ENCODE peak calls at places on chromosome 22, in four cellular contexts. One of them, this sample, is unnamed.

GRCh38 chr22:23231471-23232093 is 51.3 kb downstream of the BCR start:
- DNase-seq in H1: no peak
- DNase-seq in A549: no peak
- DNase-seq in K562: peak; percentile 60
- DNase-seq in this sample: no peak

GRCh38 chr22:38843716-38844660 is at the start of gene NPTXR:
- DNase-seq in H1: peak; percentile 71
- DNase-seq in K562: peak; percentile 83
- DNase-seq in A549: peak; percentile 40
- DNase-seq in this sample: peak; percentile 30

GRCh38 chr22:19477321-19478085 is 1.5 kb downstream of the UFD1 start:
- DNase-seq in H1: no peak
- DNase-seq in A549: no peak
- DNase-seq in K562: no peak
- DNase-seq in this sample: peak; percentile 7

GRCh38 chr22:44658371-44658953 is 43.5 kb upstream of the PRR5 start:
- DNase-seq in H1: no peak
- DNase-seq in K562: no peak
- DNase-seq in A549: no peak
- DNase-seq in this sample: no peak

GRCh38 chr22:26430600-26430999 is 1.5 kb downstream of the ASPHD2 start:
- DNase-seq in H1: no peak
- DNase-seq in K562: no peak
- DNase-seq in A549: no peak
- DNase-seq in this sample: no peak

GRCh38 chr22:27531782-27532530 is 269.6 kb downstream of the MN1 start:
- DNase-seq in H1: no peak
- DNase-seq in K562: no peak
- DNase-seq in A549: peak; percentile 9
- DNase-seq in this sample: no peak

GRCh38 chr22:23780146-23780748 is 6.5 kb upstream of the SMARCB1 start:
- DNase-seq in H1: no peak
- DNase-seq in K562: no peak
- DNase-seq in A549: no peak
- DNase-seq in this sample: no peak

GRCh38 chr22:47388331-47388730 is 625.9 kb downstream of the TBC1D22A start:
- DNase-seq in A549: no peak
- DNase-seq in K562: no peak
- DNase-seq in H1: no peak
- DNase-seq in this sample: no peak

GRCh38 chr22:27238935-27239510 is 562.5 kb downstream of the MN1 start:
- DNase-seq in K562: peak; percentile 12
- DNase-seq in A549: peak; percentile 91
- DNase-seq in H1: no peak
- DNase-seq in this sample: no peak

GRCh38 chr22:27094633-27095308 is 437.4 kb downstream of the MIAT start:
- DNase-seq in H1: no peak
- DNase-seq in A549: no peak
- DNase-seq in K562: no peak
- DNase-seq in this sample: no peak

GRCh38 chr22:44144046-44144569 is 36.6 kb upstream of the PARVG start:
- DNase-seq in H1: no peak
- DNase-seq in K562: no peak
- DNase-seq in A549: no peak
- DNase-seq in this sample: no peak

GRCh38 chr22:24474221-24474620 is 20.9 kb upstream of the UPB1 start:
- DNase-seq in K562: no peak
- DNase-seq in A549: peak; percentile 36
- DNase-seq in H1: no peak
- DNase-seq in this sample: peak; percentile 64

GRCh38 chr22:33631777-33632176 is 288.5 kb downstream of the LARGE1 start:
- DNase-seq in A549: no peak
- DNase-seq in K562: no peak
- DNase-seq in H1: no peak
- DNase-seq in this sample: peak; percentile 27

GRCh38 chr22:27220349-27220748 is 563.0 kb downstream of the MIAT start:
- DNase-seq in A549: no peak
- DNase-seq in K562: no peak
- DNase-seq in H1: no peak
- DNase-seq in this sample: no peak

GRCh38 chr22:36365020-36365411 is 22.8 kb downstream of the MYH9 start:
- DNase-seq in H1: no peak
- DNase-seq in A549: peak; percentile 89
- DNase-seq in K562: peak; percentile 45
- DNase-seq in this sample: no peak

GRCh38 chr22:22110548-22111266 is 128.1 kb upstream of the TOP3B start:
- DNase-seq in A549: peak; percentile 57
- DNase-seq in H1: peak; percentile 62
- DNase-seq in K562: peak; percentile 93
- DNase-seq in this sample: no peak

GRCh38 chr22:27207907-27208306 is 550.5 kb downstream of the MIAT start:
- DNase-seq in A549: peak; percentile 68
- DNase-seq in K562: no peak
- DNase-seq in H1: no peak
- DNase-seq in this sample: no peak

GRCh38 chr22:48228468-48228867 is 1466.0 kb downstream of the TBC1D22A start:
- DNase-seq in K562: no peak
- DNase-seq in H1: peak; percentile 23
- DNase-seq in A549: no peak
- DNase-seq in this sample: no peak

GRCh38 chr22:33657670-33658069 is 262.6 kb downstream of the LARGE1 start:
- DNase-seq in A549: no peak
- DNase-seq in K562: no peak
- DNase-seq in H1: no peak
- DNase-seq in this sample: no peak

GRCh38 chr22:20009018-20009482 is 7.6 kb downstream of the ARVCF start:
- DNase-seq in A549: no peak
- DNase-seq in K562: no peak
- DNase-seq in H1: no peak
- DNase-seq in this sample: no peak

GRCh38 chr22:29346659-29347058 is 31.2 kb upstream of the RASL10A start:
- DNase-seq in K562: no peak
- DNase-seq in H1: no peak
- DNase-seq in A549: no peak
- DNase-seq in this sample: no peak
- TF ChIP-seq RNF2 in K562: no peak
- TF ChIP-seq RNF2 in H1: no peak
- TF ChIP-seq RNF2 in A549: no peak
- TF ChIP-seq RNF2 in this sample: no peak

GRCh38 chr22:30332551-30332950 is 5.8 kb upstream of the TBC1D10A start:
- DNase-seq in K562: no peak
- DNase-seq in H1: no peak
- DNase-seq in A549: no peak
- DNase-seq in this sample: no peak
- TF ChIP-seq RNF2 in K562: no peak
- TF ChIP-seq RNF2 in H1: no peak
- TF ChIP-seq RNF2 in A549: no peak
- TF ChIP-seq RNF2 in this sample: no peak

GRCh38 chr22:40058265-40058664 is 63.5 kb downstream of the FAM83F start:
- DNase-seq in H1: no peak
- DNase-seq in A549: no peak
- DNase-seq in K562: no peak
- DNase-seq in this sample: no peak
- TF ChIP-seq RNF2 in H1: no peak
- TF ChIP-seq RNF2 in A549: no peak
- TF ChIP-seq RNF2 in K562: no peak
- TF ChIP-seq RNF2 in this sample: no peak

GRCh38 chr22:32564170-32565001 is 89.8 kb downstream of the FBXO7 start:
- DNase-seq in H1: no peak
- DNase-seq in A549: peak; percentile 45
- DNase-seq in K562: no peak
- DNase-seq in this sample: no peak
- TF ChIP-seq RNF2 in H1: no peak
- TF ChIP-seq RNF2 in A549: no peak
- TF ChIP-seq RNF2 in K562: no peak
- TF ChIP-seq RNF2 in this sample: no peak

GRCh38 chr22:50483106-50483505 is 1.8 kb downstream of the ADM2 start:
- DNase-seq in A549: no peak
- DNase-seq in H1: no peak
- DNase-seq in K562: no peak
- DNase-seq in this sample: no peak

GRCh38 chr22:50479686-50480085 is 1.7 kb upstream of the ADM2 start:
- DNase-seq in H1: no peak
- DNase-seq in K562: no peak
- DNase-seq in A549: no peak
- DNase-seq in this sample: no peak

GRCh38 chr22:50481045-50481439 is 301 bp upstream of the ADM2 start:
- DNase-seq in A549: no peak
- DNase-seq in K562: no peak
- DNase-seq in H1: peak; percentile 67
- DNase-seq in this sample: no peak

GRCh38 chr22:50482107-50483074 is 1.0 kb downstream of the ADM2 start:
- DNase-seq in A549: no peak
- DNase-seq in K562: no peak
- DNase-seq in H1: peak; percentile 74
- DNase-seq in this sample: no peak

DNA sequence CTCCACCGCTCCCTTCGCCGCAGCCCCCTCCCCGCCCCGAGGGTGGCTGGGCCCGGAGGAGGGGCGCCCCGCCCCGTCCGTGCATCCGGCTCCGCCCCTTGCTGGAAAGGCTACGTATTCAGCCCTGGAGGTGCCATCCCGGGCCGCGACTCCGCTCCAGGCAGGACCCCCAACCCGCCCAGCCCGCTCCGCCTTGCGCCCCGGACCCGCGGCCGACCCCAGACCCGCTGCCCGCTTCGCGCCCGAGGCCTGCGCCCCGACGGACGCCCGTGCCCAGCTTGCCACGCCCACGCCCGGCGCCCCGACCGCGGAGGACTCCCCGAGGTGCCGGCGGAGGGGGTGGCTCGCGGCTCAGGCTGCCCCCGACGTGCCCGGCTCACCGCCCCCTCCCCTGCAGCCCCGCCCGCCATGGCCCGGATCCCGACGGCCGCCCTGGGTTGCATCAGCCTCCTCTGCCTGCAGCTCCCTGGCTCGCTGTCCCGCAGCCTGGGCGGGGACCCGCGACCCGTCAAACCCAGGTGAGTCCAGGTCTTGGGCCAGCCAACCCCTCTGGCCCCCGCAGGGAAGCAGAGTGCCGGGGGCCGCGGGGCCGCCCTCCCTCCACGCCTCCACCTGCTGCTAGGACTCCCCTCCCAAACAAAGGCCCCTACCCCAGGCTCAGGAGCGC is at the start of gene ADM2:
- DNase-seq in H1: peak; percentile 89
- DNase-seq in K562: peak; percentile 77
- DNase-seq in A549: no peak
- DNase-seq in this sample: peak; percentile 24
- TF ChIP-seq RNF2 in H1: no peak
- TF ChIP-seq RNF2 in K562: no peak
- TF ChIP-seq RNF2 in A549: no peak
- TF ChIP-seq RNF2 in this sample: no peak

GRCh38 chr22:42841444-42841843 is 15.6 kb downstream of the ARFGAP3 start:
- DNase-seq in A549: no peak
- DNase-seq in K562: no peak
- DNase-seq in H1: no peak
- DNase-seq in this sample: no peak

GRCh38 chr22:42842658-42843370 is 14.3 kb downstream of the ARFGAP3 start:
- DNase-seq in K562: no peak
- DNase-seq in H1: no peak
- DNase-seq in A549: no peak
- DNase-seq in this sample: no peak

GRCh38 chr22:42848941-42849340 is 8.1 kb downstream of the ARFGAP3 start:
- DNase-seq in H1: no peak
- DNase-seq in A549: no peak
- DNase-seq in K562: no peak
- DNase-seq in this sample: no peak

GRCh38 chr22:42847110-42847509 is 10.0 kb downstream of the ARFGAP3 start:
- DNase-seq in K562: no peak
- DNase-seq in A549: no peak
- DNase-seq in H1: no peak
- DNase-seq in this sample: no peak

GRCh38 chr22:42844756-42845155 is 12.3 kb downstream of the ARFGAP3 start:
- DNase-seq in K562: no peak
- DNase-seq in H1: no peak
- DNase-seq in A549: peak; percentile 53
- DNase-seq in this sample: no peak
- TF ChIP-seq RNF2 in K562: no peak
- TF ChIP-seq RNF2 in H1: no peak
- TF ChIP-seq RNF2 in A549: no peak
- TF ChIP-seq RNF2 in this sample: no peak

DNA sequence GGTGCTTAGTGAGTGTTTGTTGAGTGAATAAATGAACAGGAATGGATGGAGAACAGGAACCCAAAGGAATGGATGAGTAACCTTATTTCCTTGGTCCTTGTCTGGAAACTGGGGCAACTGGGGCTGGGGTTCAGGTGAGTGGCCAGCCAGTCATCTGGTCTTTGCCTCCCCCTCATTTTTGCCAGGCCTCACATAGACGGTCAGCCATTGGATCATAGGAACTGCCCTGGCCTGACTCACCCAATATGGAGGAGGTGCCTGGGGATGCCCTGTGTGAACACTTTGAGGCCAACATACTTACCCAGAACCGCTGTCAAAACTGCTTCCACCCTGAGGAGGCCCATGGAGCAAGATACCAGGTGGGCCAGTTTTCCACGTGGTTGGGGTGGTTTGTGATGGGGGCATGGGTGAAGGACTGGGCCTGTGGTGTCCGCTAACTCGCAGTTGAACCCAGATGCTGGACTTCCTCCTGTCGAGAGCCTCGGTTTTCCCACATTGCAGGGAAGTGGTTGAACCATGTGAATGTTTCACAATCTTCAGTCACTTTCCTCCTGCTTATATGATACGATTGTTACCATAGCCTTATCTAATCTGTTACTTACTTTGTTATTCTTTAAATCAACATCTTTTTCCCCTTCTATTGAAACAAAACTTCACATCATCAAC is 4.4 kb downstream of the TRIOBP start:
- DNase-seq in H1: no peak
- DNase-seq in A549: no peak
- DNase-seq in K562: no peak
- DNase-seq in this sample: no peak
- TF ChIP-seq RNF2 in H1: no peak
- TF ChIP-seq RNF2 in A549: no peak
- TF ChIP-seq RNF2 in K562: no peak
- TF ChIP-seq RNF2 in this sample: no peak

DNA sequence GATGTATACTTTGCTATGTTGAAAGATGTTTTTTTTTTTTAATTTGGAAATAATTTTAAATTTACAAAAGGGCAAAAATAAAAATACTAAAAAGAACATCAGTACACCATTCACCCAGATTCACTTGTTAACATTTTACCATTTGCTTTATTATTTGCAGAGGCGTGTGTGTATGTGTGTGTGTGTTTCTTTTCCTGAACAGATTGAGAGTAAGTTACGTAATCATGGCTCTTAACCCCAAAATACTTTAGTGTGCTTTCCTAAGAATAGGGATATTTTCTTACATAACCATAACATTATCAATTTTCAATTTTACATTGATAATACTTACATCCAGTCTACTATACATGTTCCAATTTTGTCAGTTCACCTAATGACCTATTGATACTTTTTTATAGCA is 91.5 kb upstream of the HORMAD2 start:
- DNase-seq in H1: no peak
- DNase-seq in K562: no peak
- DNase-seq in A549: no peak
- DNase-seq in this sample: no peak
- TF ChIP-seq RNF2 in H1: no peak
- TF ChIP-seq RNF2 in K562: no peak
- TF ChIP-seq RNF2 in A549: no peak
- TF ChIP-seq RNF2 in this sample: no peak

This sample was measured in HepG2.